ENCODE peak calls at places on chromosome 17, in nine cellular contexts. D, Z, B, Y, I, E, P, W and G are unnamed samples.

GRCh38 chr17:35094902-35095301 is 24.8 kb downstream of the RAD51D start:
- DNase-seq in D (no peak), Z (no peak), B (peak), Y (no peak), I (no peak), E (no peak), P (no peak), W (no peak), G (peak)

GRCh38 chr17:15890279-15890892 is 54.5 kb upstream of the ADORA2B start:
- DNase-seq in D (no peak), Z (no peak), B (no peak), Y (no peak), I (no peak), E (no peak), P (peak), W (no peak), G (no peak)

GRCh38 chr17:181213-182163 is at the start of gene DOC2B:
- DNase-seq in D (no peak), Z (peak), B (no peak), Y (peak), I (no peak), E (peak), P (peak), W (no peak), G (peak)

GRCh38 chr17:79686476-79686875 is 44.3 kb upstream of the ENPP7 start:
- DNase-seq in D (no peak), Z (no peak), B (no peak), Y (no peak), I (no peak), E (no peak), P (no peak), W (no peak), G (no peak)

GRCh38 chr17:82065193-82065637 is 389 bp downstream of the DUS1L start:
- DNase-seq in D (peak), Z (no peak), B (no peak), Y (no peak), I (no peak), E (peak), P (no peak), W (no peak), G (peak)

GRCh38 chr17:9292563-9292941 is 271.2 kb downstream of the NTN1 start:
- DNase-seq in D (no peak), Z (peak), B (no peak), Y (no peak), I (no peak), E (no peak), P (no peak), W (no peak), G (no peak)

GRCh38 chr17:32020943-32021617 is 13.9 kb downstream of the LRRC37B start:
- DNase-seq in D (no peak), Z (no peak), B (no peak), Y (no peak), I (no peak), E (no peak), P (no peak), W (no peak), G (peak)

GRCh38 chr17:68600123-68600880 is 865 bp downstream of the FAM20A start:
- DNase-seq in D (no peak), Z (peak), B (no peak), Y (peak), I (peak), E (peak), P (peak), W (no peak), G (peak)

GRCh38 chr17:80760501-80760900 is 215.9 kb downstream of the RPTOR start:
- DNase-seq in D (peak), Z (peak), B (no peak), Y (no peak), I (no peak), E (no peak), P (no peak), W (no peak), G (no peak)

GRCh38 chr17:616407-616806 is 98.2 kb downstream of the VPS53 start:
- DNase-seq in D (no peak), Z (no peak), B (no peak), Y (no peak), I (no peak), E (no peak), P (no peak), W (no peak), G (no peak)

GRCh38 chr17:79290726-79291125 is 216.1 kb downstream of the ENGASE start:
- DNase-seq in D (no peak), Z (no peak), B (no peak), Y (no peak), I (no peak), E (no peak), P (no peak), W (no peak), G (no peak)

GRCh38 chr17:73118139-73118538 is 25.7 kb upstream of the SLC39A11 start:
- DNase-seq in D (no peak), Z (no peak), B (no peak), Y (no peak), I (no peak), E (no peak), P (no peak), W (no peak), G (no peak)

GRCh38 chr17:63196772-63197335 is 230.8 kb downstream of the TANC2 start:
- DNase-seq in D (no peak), Z (no peak), B (no peak), Y (no peak), I (no peak), E (no peak), P (no peak), W (no peak), G (no peak)

GRCh38 chr17:34408439-34408838 is 45.4 kb upstream of the CCL1 start:
- DNase-seq in D (no peak), Z (no peak), B (no peak), Y (no peak), I (no peak), E (no peak), P (no peak), W (no peak), G (no peak)

GRCh38 chr17:41647940-41648410 is 23.6 kb upstream of the KRT17 start:
- DNase-seq in D (peak), Z (peak), B (peak), Y (peak), I (peak), E (peak), P (peak), W (peak), G (peak)

GRCh38 chr17:19377602-19378415 is 489 bp upstream of the MAPK7 start:
- DNase-seq in D (peak), Z (peak), B (peak), Y (peak), I (peak), E (peak), P (peak), W (peak), G (peak)

GRCh38 chr17:41340934-41341861 is 9.4 kb downstream of the KRT33A start:
- DNase-seq in D (peak), Z (no peak), B (no peak), Y (no peak), I (no peak), E (no peak), P (no peak), W (peak), G (no peak)

GRCh38 chr17:82858376-82859126 is 18.7 kb upstream of the ZNF750 start:
- DNase-seq in D (no peak), Z (no peak), B (no peak), Y (no peak), I (no peak), E (no peak), P (no peak), W (peak), G (no peak)

GRCh38 chr17:17702821-17703607 is 21.8 kb downstream of the RAI1 start:
- DNase-seq in D (no peak), Z (peak), B (no peak), Y (peak), I (no peak), E (no peak), P (no peak), W (no peak), G (no peak)

GRCh38 chr17:36731806-36732205 is 130.4 kb downstream of the MRM1 start:
- DNase-seq in D (no peak), Z (peak), B (no peak), Y (no peak), I (no peak), E (no peak), P (no peak), W (no peak), G (no peak)

GRCh38 chr17:82884341-82884871 is 44.6 kb upstream of the ZNF750 start:
- DNase-seq in D (no peak), Z (no peak), B (no peak), Y (peak), I (no peak), E (no peak), P (no peak), W (peak), G (no peak)

GRCh38 chr17:40290629-40291296 is 3.1 kb downstream of the CDC6 start:
- DNase-seq in D (peak), Z (peak), B (peak), Y (peak), I (no peak), E (peak), P (no peak), W (peak), G (peak)

GRCh38 chr17:52465407-52465806 is 306.9 kb upstream of the CA10 start:
- DNase-seq in D (no peak), Z (no peak), B (no peak), Y (no peak), I (no peak), E (no peak), P (no peak), W (no peak), G (no peak)

GRCh38 chr17:80498242-80498919 is 22.0 kb upstream of the NPTX1 start:
- DNase-seq in D (no peak), Z (no peak), B (no peak), Y (no peak), I (no peak), E (no peak), P (no peak), W (no peak), G (peak)

GRCh38 chr17:74446551-74447500 is 14.9 kb downstream of the GPRC5C start:
- DNase-seq in D (no peak), Z (peak), B (no peak), Y (peak), I (no peak), E (no peak), P (peak), W (no peak), G (no peak)

GRCh38 chr17:67746704-67747571 is 29.2 kb downstream of the NOL11 start:
- DNase-seq in D (no peak), Z (no peak), B (no peak), Y (no peak), I (no peak), E (no peak), P (no peak), W (no peak), G (no peak)

GRCh38 chr17:21549107-21549687 is 143.1 kb upstream of the KCNJ18 start:
- DNase-seq in D (no peak), Z (no peak), B (no peak), Y (no peak), I (no peak), E (no peak), P (no peak), W (no peak), G (peak)

GRCh38 chr17:77958716-77959215 is 263 bp downstream of the TNRC6C start:
- DNase-seq in D (no peak), Z (no peak), B (no peak), Y (no peak), I (no peak), E (peak), P (no peak), W (no peak), G (no peak)
- H3K4me3 ChIP-seq in D (no peak), Z (no peak), B (peak), Y (peak), I (peak), E (peak), P (peak), W (no peak), G (peak)

DNA sequence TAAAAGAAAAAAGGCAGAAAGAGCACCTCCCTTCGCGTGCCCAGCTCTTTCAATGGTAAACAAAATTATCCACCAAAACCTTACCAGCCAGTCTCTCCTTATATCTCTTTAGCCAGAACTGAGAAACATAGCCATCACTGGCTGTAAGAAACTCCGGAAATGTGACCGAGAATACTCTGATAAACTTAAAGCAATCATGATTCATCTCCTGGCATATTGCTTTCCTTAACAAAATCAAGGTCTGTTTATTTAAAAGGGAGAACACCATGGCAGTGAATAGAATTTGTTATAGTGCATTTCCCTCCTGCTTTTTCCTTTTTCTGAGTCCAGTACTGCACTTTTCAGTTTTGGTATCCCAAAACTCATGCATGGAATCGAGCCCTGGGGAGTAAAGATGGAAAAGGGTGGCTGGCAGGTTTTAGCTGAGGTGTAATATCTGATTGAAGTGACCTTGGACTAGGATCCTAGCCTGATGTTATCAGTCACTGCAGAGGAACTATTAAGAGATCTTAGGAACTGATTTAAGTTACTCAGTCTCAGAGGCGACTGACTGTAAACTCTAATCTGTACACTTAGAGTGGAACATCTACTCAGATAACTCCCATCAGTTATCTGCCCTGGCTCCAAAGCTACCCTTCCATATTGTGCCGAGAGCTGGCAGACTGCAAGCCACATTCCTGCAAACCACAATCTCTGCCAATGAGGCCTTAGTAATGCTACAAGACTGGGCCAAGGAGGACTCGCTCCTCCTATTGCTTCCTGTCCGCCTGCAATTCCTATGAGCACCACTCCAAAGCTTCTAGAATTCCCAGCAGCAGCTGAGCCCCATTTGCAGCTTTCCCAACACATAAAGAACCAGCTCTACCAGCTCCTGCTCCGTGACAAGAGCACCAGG is 7.4 kb upstream of the COX10 start:
- DNase-seq in D (no peak), Z (no peak), B (peak), Y (no peak), I (no peak), E (no peak), P (no peak), W (no peak), G (peak)
- TF ChIP-seq CTCF in D (no peak), Z (no peak), B (peak), Y (no peak), I (peak), E (no peak), P (no peak), W (no peak), G (no peak)

DNA sequence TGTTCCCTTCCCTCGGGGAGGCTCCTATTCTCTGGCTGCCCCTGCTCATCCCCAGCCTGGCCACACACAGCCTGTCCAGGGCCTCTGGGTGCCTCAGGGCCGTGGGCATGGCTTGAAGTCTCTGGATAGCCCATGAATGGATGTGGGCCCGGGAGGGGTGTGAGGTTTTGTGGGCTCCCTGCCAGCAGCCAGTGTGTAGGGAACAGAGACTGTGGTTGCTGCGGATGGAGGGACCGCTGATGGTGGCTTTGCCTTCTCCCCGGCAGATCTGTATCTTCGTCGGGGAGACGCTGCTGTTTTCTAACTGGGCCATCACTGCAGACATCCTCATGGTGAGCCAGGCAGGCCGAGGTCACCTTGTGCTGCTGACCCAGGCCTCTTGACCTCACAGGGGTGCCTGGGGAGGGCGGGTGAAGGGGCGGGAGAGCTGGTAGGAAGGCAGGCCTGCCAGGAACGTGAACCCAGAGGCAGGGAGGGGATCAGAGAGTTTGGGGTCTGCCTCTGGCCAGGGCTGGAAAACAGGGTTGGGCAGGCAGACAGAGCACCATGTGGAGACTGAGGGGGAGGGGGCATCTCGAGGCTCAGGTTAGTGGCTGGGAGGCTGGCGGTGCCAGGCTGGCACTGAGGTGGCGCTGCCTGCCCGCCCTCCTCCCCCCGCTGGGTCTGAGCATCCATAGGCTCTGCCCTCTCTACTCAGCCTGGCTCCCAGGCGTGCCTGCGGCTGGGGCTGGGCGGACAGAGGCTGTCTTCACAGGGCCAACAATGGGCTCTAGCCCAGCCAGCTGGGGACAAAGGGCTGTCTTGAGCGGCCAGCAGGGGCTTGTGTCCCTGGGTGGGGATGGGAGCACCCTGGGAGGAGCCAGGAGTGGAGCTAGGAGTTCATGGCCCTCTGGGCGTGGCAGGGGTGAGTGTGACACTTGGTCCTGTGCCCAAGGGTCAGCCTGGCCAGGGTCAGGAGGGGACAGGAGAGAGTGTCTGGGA is 21.4 kb downstream of the MYBBP1A start:
- DNase-seq in D (no peak), Z (peak), B (no peak), Y (no peak), I (no peak), E (no peak), P (no peak), W (no peak), G (no peak)
- H3K4me3 ChIP-seq in D (no peak), Z (no peak), B (no peak), Y (no peak), I (no peak), E (no peak), P (no peak), W (no peak), G (no peak)

DNA sequence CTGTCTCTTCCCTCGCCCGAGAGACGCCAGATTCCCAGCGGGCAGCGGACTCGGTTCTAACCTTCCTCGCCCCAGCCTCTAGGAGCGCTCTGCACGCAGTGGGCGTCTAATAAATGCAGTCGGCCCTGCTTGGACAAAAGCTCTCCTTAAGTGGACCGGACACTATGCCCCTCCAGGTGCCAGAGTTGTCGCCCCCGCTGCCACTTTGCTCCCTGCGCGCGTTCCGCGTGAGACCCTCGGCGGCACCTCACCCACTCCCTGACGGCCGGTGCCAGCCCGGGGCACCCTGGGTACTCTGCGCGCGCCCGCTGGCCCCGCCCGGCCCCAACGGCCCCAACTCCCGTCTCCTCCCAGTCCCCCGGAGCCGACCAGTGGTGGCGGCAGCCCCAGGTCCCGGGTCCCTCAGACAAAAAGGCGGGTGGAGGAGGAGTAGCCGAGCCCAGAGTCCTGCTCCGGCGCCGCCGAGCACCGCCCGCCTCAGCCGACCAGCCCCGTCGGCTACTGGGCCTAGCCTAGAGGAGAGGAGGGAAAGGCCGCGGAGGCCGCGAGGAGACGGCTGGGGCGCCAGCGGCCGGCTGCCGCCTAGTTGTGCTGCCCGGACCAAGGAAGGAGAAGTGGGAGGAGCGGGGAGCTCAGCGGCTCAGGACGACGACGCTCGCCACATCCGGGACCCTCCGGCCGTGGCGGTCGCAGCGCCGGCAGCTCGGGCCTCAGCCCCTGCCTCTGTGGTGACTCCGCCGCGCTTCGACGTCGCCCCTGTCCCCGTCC is 123.0 kb downstream of the GOSR1 start:
- DNase-seq in D (peak), Z (peak), B (no peak), Y (peak), I (peak), E (peak), P (peak), W (peak), G (peak)
- TF ChIP-seq CTCF in D (peak), Z (peak), B (peak), Y (peak), I (peak), E (peak), P (peak), W (peak), G (peak)

DNA sequence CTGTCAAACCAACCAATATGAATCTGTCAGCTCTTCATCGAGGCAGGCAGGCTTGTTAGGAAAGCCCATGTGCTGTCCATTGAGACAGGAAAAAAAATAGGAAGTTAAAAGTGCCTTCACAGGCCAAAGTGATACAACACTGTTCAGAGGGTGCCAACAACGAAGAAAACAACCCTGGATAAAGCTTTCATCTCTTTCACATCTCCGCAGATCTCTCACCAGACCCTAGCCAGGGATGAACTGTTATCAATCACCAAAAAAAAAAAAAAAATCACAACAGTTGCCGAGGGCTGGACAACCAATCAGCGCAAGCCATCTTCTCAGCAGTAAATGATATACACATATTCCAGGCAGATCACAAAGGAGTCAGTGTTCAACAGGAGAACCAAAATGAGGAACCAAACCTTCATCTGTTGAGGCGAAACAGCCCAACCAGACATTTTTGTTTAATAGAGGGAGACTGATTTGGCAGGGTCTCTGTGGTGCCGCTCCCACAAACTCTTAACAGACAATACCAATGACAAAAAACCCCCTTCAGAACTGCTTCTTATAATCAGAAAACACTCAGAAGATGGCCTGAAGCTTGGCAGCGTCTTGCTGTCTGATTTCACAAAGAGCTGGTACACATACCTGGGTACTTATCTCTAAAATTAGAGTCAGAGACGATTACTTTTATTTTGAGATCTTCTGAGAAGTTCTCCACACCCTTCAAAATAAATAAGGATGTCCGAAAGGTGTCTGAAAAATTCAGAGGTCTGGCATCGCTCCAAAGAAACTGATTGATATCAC is 1.9 kb downstream of the MAP3K14 start:
- DNase-seq in D (peak), Z (no peak), B (no peak), Y (no peak), I (no peak), E (peak), P (no peak), W (no peak), G (peak)
- H3K4me3 ChIP-seq in D (peak), Z (peak), B (peak), Y (peak), I (peak), E (peak), P (peak), W (peak), G (peak)